ENCODE peak calls at places on chromosome 18, in six cellular contexts. C is body of pancreas; O is naive thymus-derived CD4-positive, alpha-beta T cell; Y is CD8-positive, alpha-beta T cell; U is GM23248; R is aorta. B is an unnamed sample. For H3K9me3, the result is how much of the 10 kb centered on the place peaks cover.

GRCh38 chr18:35355140-35355618 is 11.0 kb upstream of the ZNF24 start:
- DNase-seq in C (peak), O (peak), Y (peak), U (peak), R (peak), B (peak)

GRCh38 chr18:57084331-57085298 is 62.3 kb upstream of the BOD1L2 start:
- DNase-seq in C (no peak), O (no peak), Y (no peak), U (no peak), R (no peak), B (no peak)

GRCh38 chr18:13246591-13246990 is 28.0 kb downstream of the LDLRAD4 start:
- DNase-seq in C (no peak), O (no peak), Y (no peak), U (no peak), R (no peak), B (no peak)

GRCh38 chr18:23049698-23050373 is 85.4 kb upstream of the CABLES1 start:
- DNase-seq in C (no peak), O (peak), Y (no peak), U (peak), R (no peak), B (no peak)

GRCh38 chr18:23501626-23502025 is 1.7 kb upstream of the RMC1 start:
- DNase-seq in C (no peak), O (no peak), Y (no peak), U (no peak), R (no peak), B (no peak)

GRCh38 chr18:24544949-24545348 is 84.5 kb downstream of the HRH4 start:
- DNase-seq in C (no peak), O (no peak), Y (no peak), U (no peak), R (no peak), B (no peak)

GRCh38 chr18:10113156-10114022 is 199.6 kb downstream of the VAPA start:
- DNase-seq in C (no peak), O (no peak), Y (no peak), U (no peak), R (no peak), B (no peak)

GRCh38 chr18:65259403-65259802 is 491.4 kb upstream of the CDH7 start:
- DNase-seq in C (no peak), O (no peak), Y (no peak), U (no peak), R (no peak), B (no peak)

GRCh38 chr18:48138660-48139426 is 208.4 kb upstream of the SMAD2 start:
- DNase-seq in C (peak), O (no peak), Y (no peak), U (no peak), R (no peak), B (no peak)

GRCh38 chr18:46621111-46621766 is 35.8 kb downstream of the LOXHD1 start:
- DNase-seq in C (no peak), O (no peak), Y (no peak), U (no peak), R (no peak), B (no peak)

GRCh38 chr18:28005164-28005563 is 171.8 kb downstream of the CDH2 start:
- DNase-seq in C (no peak), O (no peak), Y (no peak), U (no peak), R (no peak), B (no peak)

GRCh38 chr18:24051256-24051947 is 36.8 kb downstream of the TTC39C start:
- DNase-seq in C (peak), O (no peak), Y (no peak), U (no peak), R (no peak), B (no peak)

GRCh38 chr18:7635948-7636347 is 68.8 kb downstream of the PTPRM start:
- DNase-seq in C (no peak), O (no peak), Y (no peak), U (no peak), R (no peak), B (no peak)

GRCh38 chr18:41391616-41392610 is 563.1 kb upstream of the PIK3C3 start:
- DNase-seq in C (peak), O (no peak), Y (no peak), U (peak), R (peak), B (no peak)

GRCh38 chr18:830315-830901 is 18.4 kb upstream of the YES1 start:
- DNase-seq in C (no peak), O (peak), Y (no peak), U (peak), R (no peak), B (peak)

GRCh38 chr18:10205136-10205535 is 249.3 kb upstream of the APCDD1 start:
- DNase-seq in C (peak), O (no peak), Y (no peak), U (no peak), R (no peak), B (no peak)

GRCh38 chr18:427005-427404 is 73.5 kb downstream of the COLEC12 start:
- DNase-seq in C (peak), O (no peak), Y (no peak), U (peak), R (no peak), B (no peak)

GRCh38 chr18:65735166-65735565 is 15.6 kb upstream of the CDH7 start:
- DNase-seq in C (no peak), O (no peak), Y (no peak), U (no peak), R (no peak), B (no peak)

GRCh38 chr18:56711706-56712445 is 60.7 kb downstream of the WDR7 start:
- DNase-seq in C (no peak), O (no peak), Y (no peak), U (peak), R (no peak), B (no peak)

GRCh38 chr18:57743008-57743407 is 60.1 kb downstream of the ATP8B1 start:
- DNase-seq in C (no peak), O (no peak), Y (no peak), U (peak), R (no peak), B (no peak)

GRCh38 chr18:55588001-55588875 is at the start of gene TCF4:
- DNase-seq in C (peak), O (peak), Y (no peak), U (peak), R (peak), B (no peak)

GRCh38 chr18:48931680-48932461 is 18.9 kb downstream of the SMAD7 start:
- DNase-seq in C (no peak), O (no peak), Y (no peak), U (peak), R (peak), B (no peak)

GRCh38 chr18:32920796-32921787 is 148.3 kb upstream of the KLHL14 start:
- DNase-seq in C (no peak), O (no peak), Y (no peak), U (peak), R (no peak), B (no peak)

GRCh38 chr18:666177-666576 is 8.7 kb downstream of the TYMS start:
- DNase-seq in C (no peak), O (no peak), Y (no peak), U (peak), R (no peak), B (no peak)

GRCh38 chr18:57668021-57668420 is 46.4 kb upstream of the NARS1 start:
- DNase-seq in C (no peak), O (no peak), Y (no peak), U (no peak), R (no peak), B (no peak)

GRCh38 chr18:3596324-3597158 is 146.6 kb downstream of the TGIF1 start:
- DNase-seq in C (peak), O (no peak), Y (no peak), U (no peak), R (no peak), B (peak)

GRCh38 chr18:48939368-48940097 is 11.2 kb downstream of the SMAD7 start:
- DNase-seq in C (peak), O (no peak), Y (no peak), U (peak), R (peak), B (no peak)

GRCh38 chr18:73136134-73136533 is 268.3 kb upstream of the NETO1 start:
- DNase-seq in C (no peak), O (no peak), Y (no peak), U (peak), R (no peak), B (no peak)

GRCh38 chr18:31722369-31722957 is 38.1 kb upstream of the B4GALT6 start:
- DNase-seq in C (peak), O (peak), Y (peak), U (peak), R (peak), B (peak)

GRCh38 chr18:32877371-32877770 is 104.5 kb upstream of the KLHL14 start:
- DNase-seq in C (no peak), O (no peak), Y (no peak), U (no peak), R (no peak), B (no peak)

GRCh38 chr18:57813245-57813644 is 10.1 kb upstream of the ATP8B1 start:
- DNase-seq in C (no peak), O (no peak), Y (no peak), U (peak), R (no peak), B (no peak)

GRCh38 chr18:42977982-42978595 is 137.4 kb downstream of the RIT2 start:
- DNase-seq in C (no peak), O (no peak), Y (no peak), U (no peak), R (no peak), B (no peak)

GRCh38 chr18:3593381-3593903 is 143.5 kb downstream of the TGIF1 start:
- DNase-seq in C (no peak), O (no peak), Y (no peak), U (peak), R (no peak), B (no peak)

GRCh38 chr18:59419386-59419785 is 60.3 kb upstream of the LMAN1 start:
- DNase-seq in C (no peak), O (no peak), Y (no peak), U (peak), R (no peak), B (no peak)

GRCh38 chr18:42931501-42931900 is 184.0 kb downstream of the RIT2 start:
- DNase-seq in C (no peak), O (no peak), Y (no peak), U (peak), R (no peak), B (no peak)

GRCh38 chr18:36017232-36017631 is 44.8 kb downstream of the RMP24 start:
- DNase-seq in C (no peak), O (no peak), Y (no peak), U (no peak), R (no peak), B (no peak)

GRCh38 chr18:2846638-2847340 is at the start of gene EMILIN2:
- DNase-seq in C (peak), O (peak), Y (peak), U (peak), R (peak), B (peak)

GRCh38 chr18:74331404-74331803 is 15.8 kb downstream of the C18orf63 start:
- DNase-seq in C (no peak), O (no peak), Y (no peak), U (peak), R (no peak), B (no peak)

DNA sequence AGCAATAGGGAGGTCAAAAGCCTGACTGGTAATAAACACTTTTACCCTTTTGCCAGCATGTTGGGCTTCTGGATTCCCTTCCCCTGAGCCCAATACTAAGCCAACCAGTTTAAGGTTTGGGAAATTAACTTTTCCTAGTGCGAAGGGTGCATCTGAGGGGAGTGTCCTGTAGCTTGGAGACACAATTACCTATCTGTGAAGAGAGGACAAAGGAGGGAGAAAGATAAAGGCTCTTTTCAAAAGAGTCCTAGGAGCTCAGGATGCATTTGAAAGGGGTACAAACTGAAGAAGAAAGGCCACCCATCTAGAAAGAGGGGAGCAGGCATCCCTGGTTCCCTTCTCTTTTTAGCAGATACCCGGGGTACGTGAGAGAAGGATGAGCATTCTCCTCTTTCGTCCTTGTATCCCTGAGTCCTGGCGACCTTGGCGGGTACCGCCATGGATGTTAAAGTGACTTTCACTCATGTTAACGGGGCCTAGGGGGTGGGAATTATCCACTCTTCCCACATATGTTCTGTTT is 25.1 kb downstream of the C18orf54 start:
- DNase-seq in C (no peak), O (no peak), Y (no peak), U (no peak), R (no peak), B (no peak)
- H3K9me3 ChIP-seq in C (under half), O (under half), Y (under half), U (under half), R (under half), B (under half)

GRCh38 chr18:76844144-76844543 is 21.8 kb downstream of the ZNF236 start:
- DNase-seq in C (no peak), O (no peak), Y (no peak), U (no peak), R (no peak), B (no peak)

GRCh38 chr18:76850112-76850511 is 27.8 kb downstream of the ZNF236 start:
- DNase-seq in C (no peak), O (no peak), Y (no peak), U (no peak), R (no peak), B (no peak)

GRCh38 chr18:76846217-76846616 is 23.9 kb downstream of the ZNF236 start:
- DNase-seq in C (no peak), O (no peak), Y (no peak), U (no peak), R (no peak), B (no peak)

GRCh38 chr18:76844742-76845477 is 22.6 kb downstream of the ZNF236 start:
- DNase-seq in C (no peak), O (no peak), Y (no peak), U (peak), R (no peak), B (no peak)

GRCh38 chr18:76847926-76848325 is 25.6 kb downstream of the ZNF236 start:
- DNase-seq in C (no peak), O (no peak), Y (no peak), U (no peak), R (no peak), B (no peak)
- H3K9me3 ChIP-seq in C (under half), O (under half), Y (under half), U (under half), R (under half), B (under half)

GRCh38 chr18:67269206-67269605 is 247.3 kb downstream of the DSEL start:
- DNase-seq in C (no peak), O (no peak), Y (no peak), U (no peak), R (no peak), B (no peak)
- H3K9me3 ChIP-seq in C (under half), O (under half), Y (under half), U (under half), R (under half), B (under half)

DNA sequence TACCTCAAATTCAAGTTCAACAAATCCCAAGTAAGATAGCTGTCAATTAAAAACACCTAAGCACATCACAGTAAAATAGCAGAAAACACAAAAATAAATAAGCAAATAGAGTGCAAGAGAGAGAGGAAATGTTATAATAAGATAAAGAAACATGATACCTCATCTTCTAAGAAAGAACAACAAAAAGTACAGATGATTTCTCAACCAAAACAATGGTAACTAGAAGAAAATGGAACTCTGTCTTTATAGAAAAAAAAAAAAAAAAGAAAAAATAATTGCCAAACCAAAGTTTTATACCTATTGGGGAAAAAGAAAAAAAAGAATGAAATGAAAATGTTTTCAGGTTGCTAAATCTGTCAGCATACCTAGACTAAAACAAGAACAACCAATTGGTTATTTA is 1253.5 kb upstream of the CDH2 start:
- DNase-seq in C (no peak), O (no peak), Y (no peak), U (peak), R (no peak), B (no peak)
- H3K9me3 ChIP-seq in C (under half), O (under half), Y (under half), U (under half), R (under half), B (under half)

GRCh38 chr18:78640596-78640995 is 339.0 kb upstream of the SALL3 start:
- DNase-seq in C (no peak), O (no peak), Y (no peak), U (no peak), R (no peak), B (no peak)

GRCh38 chr18:78641689-78642231 is 337.9 kb upstream of the SALL3 start:
- DNase-seq in C (no peak), O (no peak), Y (no peak), U (no peak), R (no peak), B (no peak)

GRCh38 chr18:78638889-78639596 is 340.6 kb upstream of the SALL3 start:
- DNase-seq in C (no peak), O (no peak), Y (no peak), U (no peak), R (no peak), B (no peak)

GRCh38 chr18:78637442-78638402 is 341.9 kb upstream of the SALL3 start:
- DNase-seq in C (no peak), O (no peak), Y (no peak), U (no peak), R (no peak), B (no peak)

DNA sequence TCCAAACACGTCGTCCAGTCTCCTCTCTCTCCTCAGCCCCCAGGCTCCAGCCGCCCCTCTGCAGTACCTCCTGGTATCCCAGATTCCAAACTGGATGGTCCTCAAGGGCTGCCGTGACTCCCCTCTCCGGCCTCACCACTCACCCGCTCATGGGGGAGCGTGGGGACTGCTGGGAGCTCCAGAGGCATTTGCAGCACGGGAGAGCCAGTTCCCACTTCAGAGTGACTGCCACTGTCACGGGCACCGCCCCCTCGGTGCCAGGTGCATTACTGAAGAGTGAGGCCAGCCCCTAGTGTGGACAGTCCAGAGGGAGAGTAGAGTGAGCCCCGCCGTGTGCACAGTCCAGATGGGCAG is 340.0 kb upstream of the SALL3 start:
- DNase-seq in C (no peak), O (no peak), Y (no peak), U (no peak), R (no peak), B (no peak)
- H3K9me3 ChIP-seq in C (under half), O (under half), Y (under half), U (under half), R (under half), B (under half)

B was measured in T-helper 17 cell.